ENCODE peak calls at places on chromosomes 4 and X, in seven cellular contexts. V is AG04449; X is CD4-positive, alpha-beta T cell; D is fibroblast of pulmonary artery; G is BJ; W is PC-3; P is H9. H is an unnamed sample.

GRCh38 chr4:110055014-110055768 is 142.5 kb downstream of the EGF start:
- DNase-seq in G (no peak), V (no peak), D (peak), X (no peak), W (peak), P (no peak), H (no peak)

GRCh38 chrX:141839856-141840255 is 1.7 kb downstream of the MAGEC3 start:
- DNase-seq in P (no peak), G (no peak), V (no peak), D (peak), X (no peak), W (peak), H (no peak)

GRCh38 chr4:6749340-6750171 is 33.0 kb upstream of the KIAA0232 start:
- DNase-seq in X (no peak), P (no peak), D (peak), V (no peak), W (peak), G (no peak), H (no peak)

GRCh38 chrX:39491548-39492297 is 606.0 kb downstream of the BCOR start:
- DNase-seq in X (peak), W (no peak), P (no peak), G (no peak), D (no peak), V (no peak), H (no peak)

GRCh38 chr4:53196872-53197759 is 168.7 kb downstream of the SCFD2 start:
- DNase-seq in G (no peak), W (peak), V (peak), P (no peak), D (peak), X (no peak), H (no peak)

GRCh38 chr4:2482192-2482591 is 13.3 kb downstream of the RNF4 start:
- DNase-seq in V (no peak), D (no peak), G (no peak), W (no peak), P (no peak), X (no peak), H (no peak)

GRCh38 chr4:134070174-134070573 is 131.4 kb downstream of the PABPC4L start:
- DNase-seq in V (no peak), P (no peak), X (no peak), G (no peak), W (no peak), D (no peak), H (no peak)

GRCh38 chrX:44997888-44998287 is 124.9 kb downstream of the KDM6A start:
- DNase-seq in V (no peak), G (no peak), D (no peak), X (no peak), W (no peak), P (no peak), H (no peak)

GRCh38 chrX:131734621-131735020 is 190.7 kb downstream of the OR13H1 start:
- DNase-seq in X (no peak), D (no peak), W (no peak), G (no peak), P (no peak), V (no peak), H (no peak)

DNA sequence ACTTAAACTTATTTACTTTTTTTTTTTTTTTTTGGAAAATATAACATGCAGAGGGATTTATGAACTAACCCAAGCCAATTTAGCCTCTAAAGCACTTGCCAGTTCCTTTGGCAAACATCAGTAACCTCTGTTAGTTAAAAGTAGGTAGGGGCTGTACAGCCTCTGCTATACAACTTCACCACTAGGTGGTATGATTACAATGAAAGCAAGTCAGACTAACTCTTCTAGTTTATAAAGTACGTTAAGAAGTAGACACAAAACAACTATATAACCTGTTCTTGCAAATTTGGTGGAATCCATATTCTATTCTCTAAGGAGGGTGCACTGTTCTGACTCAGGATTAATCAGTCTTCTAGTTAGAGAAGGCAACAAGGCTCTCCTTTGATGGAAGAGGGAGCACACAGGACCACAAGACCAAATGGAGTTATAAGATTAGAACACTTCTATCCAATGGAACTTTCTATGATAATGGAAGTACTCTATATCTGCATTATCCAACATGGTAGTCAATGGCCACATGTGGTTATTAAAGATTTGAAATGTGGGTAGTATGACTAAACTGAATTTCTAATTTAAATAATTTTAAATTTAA is 12.8 kb downstream of the AIMP1 start:
- DNase-seq in G (no peak), V (no peak), P (no peak), W (peak), X (no peak), D (peak), H (no peak)
- TF ChIP-seq CTCF in G (peak), V (peak), P (peak), W (peak), X (peak), D (peak), H (peak)

GRCh38 chrX:43121637-43122036 is 343.7 kb upstream of the PPP1R2C start:
- DNase-seq in W (no peak), D (peak), G (no peak), V (no peak), P (no peak), X (no peak), H (no peak)
- TF ChIP-seq CTCF in W (no peak), D (peak), G (no peak), V (no peak), P (peak), X (no peak), H (no peak)

DNA sequence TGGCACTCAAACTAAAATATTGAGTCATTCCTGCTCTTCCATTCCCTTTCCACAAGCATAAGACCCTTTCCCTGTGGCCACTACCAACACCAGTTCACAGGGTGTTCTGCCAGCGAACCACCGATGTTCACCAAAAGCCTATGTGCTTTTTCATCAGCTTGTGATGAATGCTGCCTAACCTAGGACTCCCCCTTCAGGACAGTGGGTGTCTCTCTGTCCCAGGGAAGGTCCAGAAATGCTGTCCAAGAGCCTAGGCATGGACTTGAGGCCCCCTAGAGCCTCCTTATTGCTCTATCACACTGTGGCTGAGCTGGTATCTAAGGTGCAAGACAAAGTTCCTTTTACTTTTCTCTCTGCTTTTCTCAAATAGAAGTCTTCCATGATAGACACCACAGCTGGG is 1015.6 kb downstream of the PCDH19 start:
- DNase-seq in G (no peak), P (peak), X (no peak), V (no peak), D (no peak), W (no peak), H (no peak)
- TF ChIP-seq CTCF in G (no peak), P (peak), X (no peak), V (no peak), D (no peak), W (no peak), H (no peak)

GRCh38 chr4:164949448-164950118 is 27.9 kb downstream of the TRIM61 start:
- DNase-seq in P (peak), X (no peak), V (no peak), D (no peak), W (no peak), G (no peak), H (peak)
- TF ChIP-seq CTCF in P (peak), X (no peak), V (no peak), D (no peak), W (peak), G (peak), H (peak)